ENCODE peak calls at places on chromosomes 2 and 18, in four cellular contexts. One of them, this sample, is unnamed.

GRCh38 chr2:212494413-212495020 is 44.1 kb downstream of the ERBB4 start:
- DNase-seq in neuronal stem cell: no peak
- DNase-seq in dorsolateral prefrontal cortex: no peak
- DNase-seq in stimulated activated CD4-positive, alpha-beta T cell treated with anti-CD3 and anti-CD28 coated beads, Interleukin-12 subunit alpha, Interleukin-12 subunit beta, amount 100 ng/mL, for 4 hours: no peak
- DNase-seq in this sample: no peak

GRCh38 chr2:106115250-106115649 is 78.9 kb downstream of the UXS1 start:
- DNase-seq in neuronal stem cell: no peak
- DNase-seq in dorsolateral prefrontal cortex: no peak
- DNase-seq in stimulated activated CD4-positive, alpha-beta T cell treated with anti-CD3 and anti-CD28 coated beads, Interleukin-12 subunit alpha, Interleukin-12 subunit beta, amount 100 ng/mL, for 4 hours: no peak
- DNase-seq in this sample: no peak

GRCh38 chr2:235568431-235568830 is 74.6 kb downstream of the AGAP1 start:
- DNase-seq in neuronal stem cell: no peak
- DNase-seq in dorsolateral prefrontal cortex: no peak
- DNase-seq in stimulated activated CD4-positive, alpha-beta T cell treated with anti-CD3 and anti-CD28 coated beads, Interleukin-12 subunit alpha, Interleukin-12 subunit beta, amount 100 ng/mL, for 4 hours: no peak
- DNase-seq in this sample: no peak

GRCh38 chr2:33791625-33792024 is 192.5 kb upstream of the FAM98A start:
- DNase-seq in neuronal stem cell: no peak
- DNase-seq in dorsolateral prefrontal cortex: no peak
- DNase-seq in stimulated activated CD4-positive, alpha-beta T cell treated with anti-CD3 and anti-CD28 coated beads, Interleukin-12 subunit alpha, Interleukin-12 subunit beta, amount 100 ng/mL, for 4 hours: no peak
- DNase-seq in this sample: no peak

GRCh38 chr2:45681675-45682074 is 30.2 kb downstream of the PRKCE start:
- DNase-seq in neuronal stem cell: no peak
- DNase-seq in dorsolateral prefrontal cortex: no peak
- DNase-seq in stimulated activated CD4-positive, alpha-beta T cell treated with anti-CD3 and anti-CD28 coated beads, Interleukin-12 subunit alpha, Interleukin-12 subunit beta, amount 100 ng/mL, for 4 hours: no peak
- DNase-seq in this sample: no peak

GRCh38 chr2:136070913-136071312 is 47.0 kb downstream of the CXCR4 start:
- DNase-seq in neuronal stem cell: no peak
- DNase-seq in dorsolateral prefrontal cortex: no peak
- DNase-seq in stimulated activated CD4-positive, alpha-beta T cell treated with anti-CD3 and anti-CD28 coated beads, Interleukin-12 subunit alpha, Interleukin-12 subunit beta, amount 100 ng/mL, for 4 hours: no peak
- DNase-seq in this sample: no peak

GRCh38 chr18:40208951-40209350 is 1746.1 kb upstream of the PIK3C3 start:
- DNase-seq in neuronal stem cell: no peak
- DNase-seq in dorsolateral prefrontal cortex: no peak
- DNase-seq in stimulated activated CD4-positive, alpha-beta T cell treated with anti-CD3 and anti-CD28 coated beads, Interleukin-12 subunit alpha, Interleukin-12 subunit beta, amount 100 ng/mL, for 4 hours: no peak
- DNase-seq in this sample: no peak

GRCh38 chr2:7692657-7693161 is 775.5 kb downstream of the RNF144A start:
- DNase-seq in neuronal stem cell: no peak
- DNase-seq in dorsolateral prefrontal cortex: no peak
- DNase-seq in stimulated activated CD4-positive, alpha-beta T cell treated with anti-CD3 and anti-CD28 coated beads, Interleukin-12 subunit alpha, Interleukin-12 subunit beta, amount 100 ng/mL, for 4 hours: no peak
- DNase-seq in this sample: no peak

GRCh38 chr18:49819071-49819662 is 5.8 kb upstream of the ACAA2 start:
- DNase-seq in neuronal stem cell: no peak
- DNase-seq in dorsolateral prefrontal cortex: no peak
- DNase-seq in stimulated activated CD4-positive, alpha-beta T cell treated with anti-CD3 and anti-CD28 coated beads, Interleukin-12 subunit alpha, Interleukin-12 subunit beta, amount 100 ng/mL, for 4 hours: no peak
- DNase-seq in this sample: no peak

GRCh38 chr18:413263-413662 is 87.2 kb downstream of the COLEC12 start:
- DNase-seq in neuronal stem cell: no peak
- DNase-seq in dorsolateral prefrontal cortex: no peak
- DNase-seq in stimulated activated CD4-positive, alpha-beta T cell treated with anti-CD3 and anti-CD28 coated beads, Interleukin-12 subunit alpha, Interleukin-12 subunit beta, amount 100 ng/mL, for 4 hours: no peak
- DNase-seq in this sample: no peak

GRCh38 chr2:96769816-96770215 is 9.1 kb downstream of the CNNM4 start:
- DNase-seq in neuronal stem cell: no peak
- DNase-seq in dorsolateral prefrontal cortex: no peak
- DNase-seq in stimulated activated CD4-positive, alpha-beta T cell treated with anti-CD3 and anti-CD28 coated beads, Interleukin-12 subunit alpha, Interleukin-12 subunit beta, amount 100 ng/mL, for 4 hours: no peak
- DNase-seq in this sample: peak

GRCh38 chr2:200430017-200430416 is 79.9 kb downstream of the KCTD18 start:
- DNase-seq in neuronal stem cell: no peak
- DNase-seq in dorsolateral prefrontal cortex: no peak
- DNase-seq in stimulated activated CD4-positive, alpha-beta T cell treated with anti-CD3 and anti-CD28 coated beads, Interleukin-12 subunit alpha, Interleukin-12 subunit beta, amount 100 ng/mL, for 4 hours: no peak
- DNase-seq in this sample: no peak

GRCh38 chr2:23803275-23803964 is 123.5 kb downstream of the ATAD2B start:
- DNase-seq in neuronal stem cell: no peak
- DNase-seq in dorsolateral prefrontal cortex: no peak
- DNase-seq in stimulated activated CD4-positive, alpha-beta T cell treated with anti-CD3 and anti-CD28 coated beads, Interleukin-12 subunit alpha, Interleukin-12 subunit beta, amount 100 ng/mL, for 4 hours: no peak
- DNase-seq in this sample: no peak

GRCh38 chr2:6139916-6140315 is 447.7 kb downstream of the SOX11 start:
- DNase-seq in neuronal stem cell: no peak
- DNase-seq in dorsolateral prefrontal cortex: no peak
- DNase-seq in stimulated activated CD4-positive, alpha-beta T cell treated with anti-CD3 and anti-CD28 coated beads, Interleukin-12 subunit alpha, Interleukin-12 subunit beta, amount 100 ng/mL, for 4 hours: no peak
- DNase-seq in this sample: no peak

GRCh38 chr2:34806891-34807290 is 1207.8 kb upstream of the FAM98A start:
- DNase-seq in neuronal stem cell: no peak
- DNase-seq in dorsolateral prefrontal cortex: no peak
- DNase-seq in stimulated activated CD4-positive, alpha-beta T cell treated with anti-CD3 and anti-CD28 coated beads, Interleukin-12 subunit alpha, Interleukin-12 subunit beta, amount 100 ng/mL, for 4 hours: no peak
- DNase-seq in this sample: no peak

GRCh38 chr2:149183187-149183586 is 144.7 kb downstream of the LYPD6B start:
- DNase-seq in neuronal stem cell: no peak
- DNase-seq in dorsolateral prefrontal cortex: no peak
- DNase-seq in stimulated activated CD4-positive, alpha-beta T cell treated with anti-CD3 and anti-CD28 coated beads, Interleukin-12 subunit alpha, Interleukin-12 subunit beta, amount 100 ng/mL, for 4 hours: no peak
- DNase-seq in this sample: no peak

GRCh38 chr2:39504790-39505335 is 67.8 kb upstream of the MAP4K3 start:
- DNase-seq in neuronal stem cell: no peak
- DNase-seq in dorsolateral prefrontal cortex: no peak
- DNase-seq in stimulated activated CD4-positive, alpha-beta T cell treated with anti-CD3 and anti-CD28 coated beads, Interleukin-12 subunit alpha, Interleukin-12 subunit beta, amount 100 ng/mL, for 4 hours: no peak
- DNase-seq in this sample: no peak

GRCh38 chr2:222180619-222181018 is 118.2 kb downstream of the PAX3 start:
- DNase-seq in neuronal stem cell: no peak
- DNase-seq in dorsolateral prefrontal cortex: no peak
- DNase-seq in stimulated activated CD4-positive, alpha-beta T cell treated with anti-CD3 and anti-CD28 coated beads, Interleukin-12 subunit alpha, Interleukin-12 subunit beta, amount 100 ng/mL, for 4 hours: no peak
- DNase-seq in this sample: no peak

GRCh38 chr18:69265661-69266060 is 135.0 kb upstream of the DOK6 start:
- DNase-seq in neuronal stem cell: no peak
- DNase-seq in dorsolateral prefrontal cortex: no peak
- DNase-seq in stimulated activated CD4-positive, alpha-beta T cell treated with anti-CD3 and anti-CD28 coated beads, Interleukin-12 subunit alpha, Interleukin-12 subunit beta, amount 100 ng/mL, for 4 hours: no peak
- DNase-seq in this sample: no peak

GRCh38 chr18:395481-396250 is 104.8 kb downstream of the COLEC12 start:
- DNase-seq in neuronal stem cell: no peak
- DNase-seq in dorsolateral prefrontal cortex: no peak
- DNase-seq in stimulated activated CD4-positive, alpha-beta T cell treated with anti-CD3 and anti-CD28 coated beads, Interleukin-12 subunit alpha, Interleukin-12 subunit beta, amount 100 ng/mL, for 4 hours: no peak
- DNase-seq in this sample: no peak

GRCh38 chr2:28497206-28497605 is 1.3 kb downstream of the PLB1 start:
- DNase-seq in neuronal stem cell: no peak
- DNase-seq in dorsolateral prefrontal cortex: no peak
- DNase-seq in stimulated activated CD4-positive, alpha-beta T cell treated with anti-CD3 and anti-CD28 coated beads, Interleukin-12 subunit alpha, Interleukin-12 subunit beta, amount 100 ng/mL, for 4 hours: no peak
- DNase-seq in this sample: no peak

GRCh38 chr2:50143822-50144575 is 887.9 kb downstream of the NRXN1 start:
- DNase-seq in neuronal stem cell: peak
- DNase-seq in dorsolateral prefrontal cortex: no peak
- DNase-seq in stimulated activated CD4-positive, alpha-beta T cell treated with anti-CD3 and anti-CD28 coated beads, Interleukin-12 subunit alpha, Interleukin-12 subunit beta, amount 100 ng/mL, for 4 hours: no peak
- DNase-seq in this sample: no peak

GRCh38 chr18:45876131-45876530 is 50.7 kb downstream of the SIGLEC15 start:
- DNase-seq in neuronal stem cell: no peak
- DNase-seq in dorsolateral prefrontal cortex: no peak
- DNase-seq in stimulated activated CD4-positive, alpha-beta T cell treated with anti-CD3 and anti-CD28 coated beads, Interleukin-12 subunit alpha, Interleukin-12 subunit beta, amount 100 ng/mL, for 4 hours: no peak
- DNase-seq in this sample: no peak

GRCh38 chr18:9337875-9338274 is 3.3 kb downstream of the TWSG1 start:
- DNase-seq in neuronal stem cell: no peak
- DNase-seq in dorsolateral prefrontal cortex: no peak
- DNase-seq in stimulated activated CD4-positive, alpha-beta T cell treated with anti-CD3 and anti-CD28 coated beads, Interleukin-12 subunit alpha, Interleukin-12 subunit beta, amount 100 ng/mL, for 4 hours: no peak
- DNase-seq in this sample: no peak

GRCh38 chr2:3456125-3456524 is 63.2 kb downstream of the ADI1 start:
- DNase-seq in neuronal stem cell: no peak
- DNase-seq in dorsolateral prefrontal cortex: no peak
- DNase-seq in stimulated activated CD4-positive, alpha-beta T cell treated with anti-CD3 and anti-CD28 coated beads, Interleukin-12 subunit alpha, Interleukin-12 subunit beta, amount 100 ng/mL, for 4 hours: no peak
- DNase-seq in this sample: no peak

GRCh38 chr18:11148655-11149440 is 521 bp downstream of the PIEZO2 start:
- DNase-seq in neuronal stem cell: peak
- DNase-seq in dorsolateral prefrontal cortex: no peak
- DNase-seq in stimulated activated CD4-positive, alpha-beta T cell treated with anti-CD3 and anti-CD28 coated beads, Interleukin-12 subunit alpha, Interleukin-12 subunit beta, amount 100 ng/mL, for 4 hours: no peak
- DNase-seq in this sample: no peak

GRCh38 chr2:224381913-224382647 is 19.8 kb downstream of the FAM124B start:
- DNase-seq in neuronal stem cell: no peak
- DNase-seq in dorsolateral prefrontal cortex: no peak
- DNase-seq in stimulated activated CD4-positive, alpha-beta T cell treated with anti-CD3 and anti-CD28 coated beads, Interleukin-12 subunit alpha, Interleukin-12 subunit beta, amount 100 ng/mL, for 4 hours: no peak
- DNase-seq in this sample: no peak

GRCh38 chr2:19337742-19338141 is 20.7 kb downstream of the OSR1 start:
- DNase-seq in neuronal stem cell: no peak
- DNase-seq in dorsolateral prefrontal cortex: no peak
- DNase-seq in stimulated activated CD4-positive, alpha-beta T cell treated with anti-CD3 and anti-CD28 coated beads, Interleukin-12 subunit alpha, Interleukin-12 subunit beta, amount 100 ng/mL, for 4 hours: no peak
- DNase-seq in this sample: no peak

GRCh38 chr18:36850527-36851201 is 21.7 kb downstream of the KIAA1328 start:
- DNase-seq in neuronal stem cell: no peak
- DNase-seq in dorsolateral prefrontal cortex: no peak
- DNase-seq in stimulated activated CD4-positive, alpha-beta T cell treated with anti-CD3 and anti-CD28 coated beads, Interleukin-12 subunit alpha, Interleukin-12 subunit beta, amount 100 ng/mL, for 4 hours: no peak
- DNase-seq in this sample: no peak

GRCh38 chr2:16693854-16694253 is 28.2 kb upstream of the CYRIA start:
- DNase-seq in neuronal stem cell: no peak
- DNase-seq in dorsolateral prefrontal cortex: no peak
- DNase-seq in stimulated activated CD4-positive, alpha-beta T cell treated with anti-CD3 and anti-CD28 coated beads, Interleukin-12 subunit alpha, Interleukin-12 subunit beta, amount 100 ng/mL, for 4 hours: no peak
- DNase-seq in this sample: no peak

GRCh38 chr2:174485763-174486613 is 841 bp downstream of the GPR155 start:
- DNase-seq in neuronal stem cell: no peak
- DNase-seq in dorsolateral prefrontal cortex: no peak
- DNase-seq in stimulated activated CD4-positive, alpha-beta T cell treated with anti-CD3 and anti-CD28 coated beads, Interleukin-12 subunit alpha, Interleukin-12 subunit beta, amount 100 ng/mL, for 4 hours: peak
- DNase-seq in this sample: peak

GRCh38 chr18:3704556-3705162 is 254.7 kb downstream of the TGIF1 start:
- DNase-seq in neuronal stem cell: no peak
- DNase-seq in dorsolateral prefrontal cortex: no peak
- DNase-seq in stimulated activated CD4-positive, alpha-beta T cell treated with anti-CD3 and anti-CD28 coated beads, Interleukin-12 subunit alpha, Interleukin-12 subunit beta, amount 100 ng/mL, for 4 hours: no peak
- DNase-seq in this sample: no peak

GRCh38 chr2:88880441-88880953 is 189.0 kb downstream of the RPIA start:
- DNase-seq in neuronal stem cell: peak
- DNase-seq in dorsolateral prefrontal cortex: no peak
- DNase-seq in stimulated activated CD4-positive, alpha-beta T cell treated with anti-CD3 and anti-CD28 coated beads, Interleukin-12 subunit alpha, Interleukin-12 subunit beta, amount 100 ng/mL, for 4 hours: no peak
- DNase-seq in this sample: no peak

GRCh38 chr2:105406221-105406620 is 7.4 kb upstream of the FHL2 start:
- DNase-seq in neuronal stem cell: no peak
- DNase-seq in dorsolateral prefrontal cortex: no peak
- DNase-seq in stimulated activated CD4-positive, alpha-beta T cell treated with anti-CD3 and anti-CD28 coated beads, Interleukin-12 subunit alpha, Interleukin-12 subunit beta, amount 100 ng/mL, for 4 hours: no peak
- DNase-seq in this sample: no peak

GRCh38 chr2:164896634-164897033 is 55.0 kb upstream of the COBLL1 start:
- DNase-seq in neuronal stem cell: no peak
- DNase-seq in dorsolateral prefrontal cortex: no peak
- DNase-seq in stimulated activated CD4-positive, alpha-beta T cell treated with anti-CD3 and anti-CD28 coated beads, Interleukin-12 subunit alpha, Interleukin-12 subunit beta, amount 100 ng/mL, for 4 hours: no peak
- DNase-seq in this sample: no peak

GRCh38 chr2:11022064-11022463 is 110.3 kb downstream of the KCNF1 start:
- DNase-seq in neuronal stem cell: no peak
- DNase-seq in dorsolateral prefrontal cortex: no peak
- DNase-seq in stimulated activated CD4-positive, alpha-beta T cell treated with anti-CD3 and anti-CD28 coated beads, Interleukin-12 subunit alpha, Interleukin-12 subunit beta, amount 100 ng/mL, for 4 hours: no peak
- DNase-seq in this sample: no peak